ENCODE peak calls at places on chromosome 21, in ten cellular contexts. O, K, W, X, N, T, R, V, B and L are unnamed samples.

GRCh38 chr21:9739240-9739639 is 782.1 kb upstream of the TPTE start:
- DNase-seq in O (no peak), K (no peak), W (no peak), X (no peak), N (no peak), T (no peak), R (no peak), V (no peak), B (no peak), L (no peak)

GRCh38 chr21:42154237-42155044 is 64.5 kb upstream of the ABCG1 start:
- DNase-seq in O (no peak), K (no peak), W (no peak), X (no peak), N (no peak), T (no peak), R (no peak), V (no peak), B (no peak), L (no peak)

GRCh38 chr21:42759594-42759927 is 106.1 kb downstream of the PDE9A start:
- DNase-seq in O (no peak), K (no peak), W (no peak), X (no peak), N (no peak), T (no peak), R (no peak), V (no peak), B (peak), L (no peak)

GRCh38 chr21:17523007-17523451 is 10.2 kb downstream of the CXADR start:
- DNase-seq in O (no peak), K (no peak), W (no peak), X (no peak), N (no peak), T (no peak), R (no peak), V (no peak), B (no peak), L (no peak)

GRCh38 chr21:40846566-40847411 is at the start of gene DSCAM:
- DNase-seq in O (no peak), K (peak), W (no peak), X (no peak), N (no peak), T (no peak), R (no peak), V (no peak), B (no peak), L (no peak)

GRCh38 chr21:27582246-27582945 is 615.5 kb upstream of the ADAMTS5 start:
- DNase-seq in O (no peak), K (no peak), W (no peak), X (no peak), N (no peak), T (no peak), R (no peak), V (no peak), B (no peak), L (no peak)

GRCh38 chr21:15592271-15592860 is 137.4 kb upstream of the USP25 start:
- DNase-seq in O (no peak), K (peak), W (peak), X (peak), N (no peak), T (peak), R (no peak), V (no peak), B (no peak), L (no peak)

GRCh38 chr21:17406202-17406601 is 106.6 kb upstream of the CXADR start:
- DNase-seq in O (no peak), K (no peak), W (no peak), X (no peak), N (no peak), T (no peak), R (no peak), V (no peak), B (no peak), L (no peak)

GRCh38 chr21:31873696-31874599 is 1.1 kb downstream of the HUNK start:
- DNase-seq in O (no peak), K (peak), W (no peak), X (peak), N (no peak), T (peak), R (no peak), V (peak), B (peak), L (peak)

GRCh38 chr21:42156690-42157605 is 62.0 kb upstream of the ABCG1 start:
- DNase-seq in O (no peak), K (no peak), W (no peak), X (peak), N (no peak), T (no peak), R (no peak), V (peak), B (no peak), L (peak)

GRCh38 chr21:31374430-31374829 is 30.4 kb upstream of the TIAM1 start:
- DNase-seq in O (no peak), K (no peak), W (no peak), X (no peak), N (no peak), T (no peak), R (no peak), V (peak), B (no peak), L (no peak)

GRCh38 chr21:25169370-25169769 is 437.9 kb downstream of the MRPL39 start:
- DNase-seq in O (no peak), K (no peak), W (no peak), X (no peak), N (no peak), T (no peak), R (no peak), V (no peak), B (no peak), L (no peak)

GRCh38 chr21:22791986-22792560 is 1793.9 kb downstream of the NCAM2 start:
- DNase-seq in O (no peak), K (peak), W (peak), X (peak), N (no peak), T (peak), R (no peak), V (no peak), B (no peak), L (no peak)

GRCh38 chr21:42059721-42060120 is 11.4 kb upstream of the UMODL1 start:
- DNase-seq in O (no peak), K (no peak), W (no peak), X (no peak), N (no peak), T (no peak), R (no peak), V (peak), B (peak), L (no peak)

GRCh38 chr21:42324896-42325295 is 9.7 kb upstream of the TFF3 start:
- DNase-seq in O (no peak), K (no peak), W (no peak), X (no peak), N (no peak), T (no peak), R (no peak), V (no peak), B (no peak), L (no peak)

DNA sequence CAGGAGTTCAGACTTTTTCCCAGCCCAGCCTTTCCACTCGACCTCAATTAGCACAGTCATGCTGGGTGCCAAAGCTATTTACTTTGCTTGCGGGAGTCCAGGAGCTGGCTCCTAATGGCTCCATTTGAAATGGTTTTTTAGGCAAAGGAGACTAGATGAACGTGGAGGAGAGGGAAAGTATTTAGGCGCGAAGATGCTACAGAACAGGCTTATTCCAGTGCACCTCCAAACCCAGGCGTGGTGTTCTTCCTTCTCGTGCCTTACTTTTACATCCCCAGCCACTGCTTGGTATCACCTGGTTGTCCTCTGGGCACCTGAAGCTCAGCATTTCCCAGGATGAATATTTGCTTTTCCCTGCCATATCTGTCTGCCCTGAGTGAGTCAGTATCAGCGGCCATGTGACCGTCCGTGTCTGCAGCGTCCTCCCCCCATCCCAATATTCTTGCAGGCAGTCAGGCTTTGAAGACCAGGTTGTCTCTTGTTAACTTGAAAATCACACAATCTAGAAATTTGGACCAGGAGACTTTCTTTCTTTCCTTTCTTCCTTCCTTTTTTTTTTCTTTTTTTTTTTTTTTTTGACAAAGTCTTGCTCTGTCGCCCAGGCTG is 198.5 kb downstream of the DYRK1A start:
- DNase-seq in O (no peak), K (no peak), W (no peak), X (no peak), N (no peak), T (no peak), R (no peak), V (peak), B (no peak), L (no peak)
- H3K4me3 ChIP-seq in O (peak), K (no peak), W (peak), X (no peak), N (peak), T (no peak), R (peak), V (no peak), B (no peak), L (peak)

GRCh38 chr21:33019885-33020557 is 5.7 kb upstream of the OLIG2 start:
- DNase-seq in O (no peak), K (no peak), W (no peak), X (no peak), N (no peak), T (no peak), R (no peak), V (no peak), B (no peak), L (no peak)
- H3K4me3 ChIP-seq in O (peak), K (peak), W (no peak), X (no peak), N (no peak), T (no peak), R (peak), V (peak), B (peak), L (peak)

GRCh38 chr21:44353200-44353970 is at the start of gene TRPM2:
- DNase-seq in O (no peak), K (no peak), W (peak), X (peak), N (peak), T (peak), R (no peak), V (peak), B (peak), L (peak)
- H3K4me3 ChIP-seq in O (peak), K (no peak), W (no peak), X (no peak), N (peak), T (peak), R (peak), V (no peak), B (peak), L (peak)

GRCh38 chr21:35048183-35048601 is 910 bp downstream of the RUNX1 start:
- DNase-seq in O (no peak), K (no peak), W (no peak), X (no peak), N (no peak), T (peak), R (no peak), V (peak), B (peak), L (no peak)
- H3K4me3 ChIP-seq in O (peak), K (no peak), W (peak), X (peak), N (peak), T (peak), R (peak), V (peak), B (peak), L (peak)

GRCh38 chr21:38803075-38803474 is 2.7 kb upstream of the ETS2 start:
- DNase-seq in O (no peak), K (no peak), W (no peak), X (no peak), N (no peak), T (no peak), R (no peak), V (no peak), B (no peak), L (no peak)

GRCh38 chr21:38802050-38803026 is 3.4 kb upstream of the ETS2 start:
- DNase-seq in O (no peak), K (no peak), W (no peak), X (no peak), N (no peak), T (no peak), R (no peak), V (no peak), B (no peak), L (no peak)

GRCh38 chr21:38804617-38805281 is 980 bp upstream of the ETS2 start:
- DNase-seq in O (no peak), K (peak), W (no peak), X (no peak), N (peak), T (no peak), R (peak), V (peak), B (peak), L (peak)

GRCh38 chr21:38805282-38806152 is at the start of gene ETS2:
- DNase-seq in O (peak), K (peak), W (peak), X (peak), N (peak), T (peak), R (peak), V (peak), B (peak), L (peak)

DNA sequence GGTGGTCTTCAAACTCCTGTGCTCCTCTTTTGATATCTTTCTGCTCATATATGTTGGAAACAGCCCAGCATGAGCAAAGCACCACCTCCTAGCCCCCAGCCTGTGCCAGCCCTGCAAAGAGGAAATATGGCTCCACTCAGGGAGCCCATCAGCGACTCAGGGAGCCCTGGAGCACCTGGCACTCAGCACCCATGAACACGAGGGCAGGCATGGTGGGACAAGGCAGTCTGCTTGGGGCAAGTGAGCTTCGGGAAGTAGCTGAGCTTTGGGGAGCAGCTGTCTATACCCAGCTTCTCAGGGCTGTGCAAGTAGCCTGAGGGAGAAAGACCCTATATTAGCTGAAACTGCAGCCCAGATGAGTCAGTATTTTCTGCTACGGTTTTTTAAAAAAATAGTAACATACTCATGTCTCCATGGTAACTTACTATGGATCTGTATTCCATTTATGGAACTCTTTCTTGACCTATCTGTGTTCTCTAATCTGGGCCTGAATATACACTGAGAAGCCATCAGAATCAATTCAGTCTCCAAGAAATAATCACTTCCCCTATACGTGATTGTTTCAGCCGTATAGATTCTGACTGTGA is 1.6 kb upstream of the ETS2 start:
- DNase-seq in O (no peak), K (no peak), W (no peak), X (no peak), N (no peak), T (no peak), R (no peak), V (no peak), B (no peak), L (no peak)
- H3K4me3 ChIP-seq in O (peak), K (no peak), W (no peak), X (no peak), N (peak), T (no peak), R (peak), V (no peak), B (peak), L (no peak)

DNA sequence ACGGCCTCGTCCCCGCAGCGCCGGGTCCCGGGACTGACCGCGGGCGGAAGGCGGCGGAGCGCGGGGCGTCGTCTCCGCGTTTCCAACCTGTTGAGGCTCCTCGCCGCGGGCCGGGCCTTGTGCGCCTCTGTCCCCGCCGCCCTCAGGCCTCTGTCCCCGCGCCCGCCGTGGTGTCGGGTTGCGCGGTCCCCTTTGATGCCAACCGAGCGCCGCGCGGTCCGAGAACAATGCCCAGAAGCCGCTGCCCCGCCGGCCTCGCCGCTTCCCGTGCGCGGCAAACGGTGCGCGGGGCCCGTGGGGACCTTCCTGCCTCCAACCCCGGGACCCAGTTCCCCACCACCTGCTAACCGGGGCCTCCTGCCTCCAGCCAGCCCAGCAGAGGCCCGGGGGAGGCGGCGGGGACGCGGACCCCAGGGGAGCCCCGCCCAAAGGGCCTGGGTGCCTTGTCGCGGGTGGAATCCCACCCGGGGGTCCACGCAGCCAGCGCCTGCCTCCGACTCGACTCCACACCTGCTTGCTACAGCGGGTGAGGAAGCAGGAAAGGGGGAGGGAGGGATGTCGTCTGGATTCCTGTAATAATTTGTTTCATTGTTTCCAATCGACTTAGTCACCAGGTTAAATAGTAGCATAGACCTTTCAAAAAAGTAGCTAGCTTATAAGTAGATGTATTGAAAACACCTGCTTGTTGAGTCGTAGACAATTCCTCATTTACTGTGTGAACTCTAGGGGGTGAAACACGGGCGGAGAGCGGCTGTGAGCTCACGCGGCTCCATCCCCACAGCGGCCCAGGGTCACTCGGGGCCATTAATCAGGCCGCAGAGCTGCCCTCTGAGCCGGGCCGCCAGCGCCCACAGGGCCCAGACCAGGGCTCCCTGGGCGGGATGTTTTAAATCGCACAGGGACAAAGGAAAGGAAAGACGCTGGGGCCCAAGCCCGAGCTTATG is 1.1 kb downstream of the COL18A1 start:
- DNase-seq in O (no peak), K (peak), W (no peak), X (no peak), N (no peak), T (no peak), R (no peak), V (peak), B (peak), L (no peak)
- H3K4me3 ChIP-seq in O (peak), K (peak), W (no peak), X (peak), N (peak), T (no peak), R (no peak), V (peak), B (peak), L (peak)

GRCh38 chr21:28776251-28776650 is 216.4 kb downstream of the LTN1 start:
- DNase-seq in O (no peak), K (no peak), W (no peak), X (peak), N (no peak), T (no peak), R (no peak), V (no peak), B (no peak), L (no peak)

GRCh38 chr21:28771790-28772501 is 220.7 kb downstream of the LTN1 start:
- DNase-seq in O (no peak), K (no peak), W (no peak), X (peak), N (no peak), T (no peak), R (no peak), V (no peak), B (no peak), L (no peak)

GRCh38 chr21:28773036-28773435 is 219.6 kb downstream of the LTN1 start:
- DNase-seq in O (no peak), K (no peak), W (no peak), X (no peak), N (no peak), T (no peak), R (no peak), V (no peak), B (no peak), L (no peak)

GRCh38 chr21:28770867-28771661 is 221.6 kb downstream of the LTN1 start:
- DNase-seq in O (no peak), K (no peak), W (no peak), X (peak), N (peak), T (no peak), R (no peak), V (no peak), B (no peak), L (no peak)

GRCh38 chr21:28775071-28775470 is 217.6 kb downstream of the LTN1 start:
- DNase-seq in O (no peak), K (no peak), W (no peak), X (no peak), N (no peak), T (no peak), R (no peak), V (no peak), B (no peak), L (no peak)
- H3K4me3 ChIP-seq in O (no peak), K (no peak), W (no peak), X (no peak), N (no peak), T (no peak), R (no peak), V (no peak), B (no peak), L (no peak)

GRCh38 chr21:29182674-29183073 is 52.2 kb downstream of the MAP3K7CL start:
- DNase-seq in O (no peak), K (no peak), W (no peak), X (no peak), N (no peak), T (no peak), R (no peak), V (no peak), B (no peak), L (no peak)

GRCh38 chr21:29178936-29179335 is 48.5 kb downstream of the MAP3K7CL start:
- DNase-seq in O (no peak), K (no peak), W (no peak), X (no peak), N (no peak), T (no peak), R (no peak), V (no peak), B (no peak), L (no peak)

GRCh38 chr21:29179503-29179902 is 49.1 kb downstream of the MAP3K7CL start:
- DNase-seq in O (no peak), K (no peak), W (no peak), X (no peak), N (no peak), T (no peak), R (no peak), V (no peak), B (no peak), L (no peak)

GRCh38 chr21:29184047-29184446 is 53.6 kb downstream of the MAP3K7CL start:
- DNase-seq in O (no peak), K (no peak), W (no peak), X (no peak), N (no peak), T (no peak), R (no peak), V (no peak), B (no peak), L (no peak)

GRCh38 chr21:29181799-29182470 is 51.5 kb downstream of the MAP3K7CL start:
- DNase-seq in O (no peak), K (peak), W (no peak), X (peak), N (no peak), T (no peak), R (no peak), V (peak), B (no peak), L (no peak)
- H3K4me3 ChIP-seq in O (peak), K (no peak), W (no peak), X (peak), N (peak), T (no peak), R (no peak), V (peak), B (no peak), L (peak)